ENCODE peak calls at places on chromosomes 4 and X, in nine cellular contexts. One of them, this sample, is unnamed. For H3K4me1 and H3K9me3, the result is how much of the 10 kb centered on the place peaks cover.

GRCh38 chr4:81152839-81153713 is 61.9 kb downstream of the PRKG2 start:
- DNase-seq in tibial artery: no peak
- DNase-seq in left lung: no peak
- DNase-seq in mesenchymal stem cell: no peak
- DNase-seq in spleen: no peak
- DNase-seq in effector memory CD4-positive, alpha-beta T cell: no peak
- DNase-seq in left ventricle myocardium inferior: no peak
- DNase-seq in neuronal stem cell: no peak
- DNase-seq in H9: no peak
- DNase-seq in this sample: no peak

GRCh38 chrX:16112428-16112827 is 10.9 kb upstream of the GRPR start:
- DNase-seq in effector memory CD4-positive, alpha-beta T cell: no peak
- DNase-seq in tibial artery: no peak
- DNase-seq in H9: no peak
- DNase-seq in neuronal stem cell: no peak
- DNase-seq in left ventricle myocardium inferior: no peak
- DNase-seq in mesenchymal stem cell: peak
- DNase-seq in spleen: no peak
- DNase-seq in left lung: no peak
- DNase-seq in this sample: no peak

GRCh38 chr4:110184124-110184790 is 14.2 kb downstream of the ELOVL6 start:
- DNase-seq in left lung: no peak
- DNase-seq in left ventricle myocardium inferior: no peak
- DNase-seq in effector memory CD4-positive, alpha-beta T cell: no peak
- DNase-seq in tibial artery: no peak
- DNase-seq in spleen: no peak
- DNase-seq in mesenchymal stem cell: no peak
- DNase-seq in H9: no peak
- DNase-seq in neuronal stem cell: no peak
- DNase-seq in this sample: no peak

GRCh38 chrX:119382606-119383005 is 16.5 kb upstream of the SLC25A43 start:
- DNase-seq in left ventricle myocardium inferior: no peak
- DNase-seq in neuronal stem cell: no peak
- DNase-seq in tibial artery: no peak
- DNase-seq in H9: no peak
- DNase-seq in spleen: no peak
- DNase-seq in effector memory CD4-positive, alpha-beta T cell: no peak
- DNase-seq in left lung: no peak
- DNase-seq in mesenchymal stem cell: no peak
- DNase-seq in this sample: no peak

GRCh38 chr4:47913328-47913727 is 1.1 kb downstream of the NFXL1 start:
- DNase-seq in neuronal stem cell: no peak
- DNase-seq in spleen: no peak
- DNase-seq in left ventricle myocardium inferior: no peak
- DNase-seq in H9: no peak
- DNase-seq in mesenchymal stem cell: peak
- DNase-seq in tibial artery: no peak
- DNase-seq in effector memory CD4-positive, alpha-beta T cell: no peak
- DNase-seq in left lung: no peak
- DNase-seq in this sample: no peak

GRCh38 chr4:168273838-168274237 is 44.7 kb downstream of the DDX60 start:
- DNase-seq in mesenchymal stem cell: no peak
- DNase-seq in tibial artery: no peak
- DNase-seq in neuronal stem cell: no peak
- DNase-seq in effector memory CD4-positive, alpha-beta T cell: no peak
- DNase-seq in left lung: no peak
- DNase-seq in left ventricle myocardium inferior: no peak
- DNase-seq in spleen: no peak
- DNase-seq in H9: no peak
- DNase-seq in this sample: no peak

GRCh38 chrX:74890676-74891430 is 34.4 kb downstream of the NEXMIF start:
- DNase-seq in H9: no peak
- DNase-seq in tibial artery: no peak
- DNase-seq in neuronal stem cell: no peak
- DNase-seq in left lung: no peak
- DNase-seq in mesenchymal stem cell: no peak
- DNase-seq in effector memory CD4-positive, alpha-beta T cell: no peak
- DNase-seq in spleen: no peak
- DNase-seq in left ventricle myocardium inferior: no peak
- DNase-seq in this sample: no peak

GRCh38 chr4:91118597-91118996 is 991.4 kb downstream of the CCSER1 start:
- DNase-seq in left ventricle myocardium inferior: no peak
- DNase-seq in H9: no peak
- DNase-seq in left lung: no peak
- DNase-seq in mesenchymal stem cell: no peak
- DNase-seq in neuronal stem cell: no peak
- DNase-seq in spleen: no peak
- DNase-seq in tibial artery: no peak
- DNase-seq in effector memory CD4-positive, alpha-beta T cell: no peak
- DNase-seq in this sample: no peak

GRCh38 chr4:87092389-87093141 is 127.9 kb downstream of the KLHL8 start:
- DNase-seq in neuronal stem cell: no peak
- DNase-seq in tibial artery: peak
- DNase-seq in spleen: no peak
- DNase-seq in left ventricle myocardium inferior: peak
- DNase-seq in mesenchymal stem cell: peak
- DNase-seq in effector memory CD4-positive, alpha-beta T cell: no peak
- DNase-seq in left lung: peak
- DNase-seq in H9: no peak
- DNase-seq in this sample: peak

GRCh38 chrX:129655547-129656248 is 942 bp upstream of the APLN start:
- DNase-seq in left ventricle myocardium inferior: no peak
- DNase-seq in mesenchymal stem cell: peak
- DNase-seq in tibial artery: no peak
- DNase-seq in spleen: no peak
- DNase-seq in H9: peak
- DNase-seq in left lung: no peak
- DNase-seq in effector memory CD4-positive, alpha-beta T cell: no peak
- DNase-seq in neuronal stem cell: no peak
- DNase-seq in this sample: peak

GRCh38 chr4:93828830-93829530 is 427 bp downstream of the ATOH1 start:
- DNase-seq in left ventricle myocardium inferior: no peak
- DNase-seq in H9: peak
- DNase-seq in mesenchymal stem cell: no peak
- DNase-seq in left lung: no peak
- DNase-seq in spleen: no peak
- DNase-seq in neuronal stem cell: peak
- DNase-seq in effector memory CD4-positive, alpha-beta T cell: no peak
- DNase-seq in tibial artery: no peak
- DNase-seq in this sample: no peak

GRCh38 chr4:153467154-153467896 is 1.2 kb downstream of the TMEM131L start:
- DNase-seq in neuronal stem cell: no peak
- DNase-seq in mesenchymal stem cell: peak
- DNase-seq in tibial artery: peak
- DNase-seq in spleen: peak
- DNase-seq in left ventricle myocardium inferior: peak
- DNase-seq in H9: peak
- DNase-seq in left lung: peak
- DNase-seq in effector memory CD4-positive, alpha-beta T cell: peak
- DNase-seq in this sample: no peak

GRCh38 chr4:153465583-153465921 is 608 bp upstream of the TMEM131L start:
- DNase-seq in mesenchymal stem cell: peak
- DNase-seq in left lung: peak
- DNase-seq in H9: no peak
- DNase-seq in neuronal stem cell: no peak
- DNase-seq in effector memory CD4-positive, alpha-beta T cell: no peak
- DNase-seq in left ventricle myocardium inferior: peak
- DNase-seq in tibial artery: peak
- DNase-seq in spleen: peak
- DNase-seq in this sample: peak

GRCh38 chr4:153467897-153468262 is 1.7 kb downstream of the TMEM131L start:
- DNase-seq in mesenchymal stem cell: peak
- DNase-seq in left ventricle myocardium inferior: no peak
- DNase-seq in tibial artery: no peak
- DNase-seq in H9: no peak
- DNase-seq in neuronal stem cell: no peak
- DNase-seq in effector memory CD4-positive, alpha-beta T cell: no peak
- DNase-seq in spleen: no peak
- DNase-seq in left lung: no peak
- DNase-seq in this sample: no peak

GRCh38 chr4:153465922-153466636 is at the start of gene TMEM131L:
- DNase-seq in left ventricle myocardium inferior: peak
- DNase-seq in mesenchymal stem cell: peak
- DNase-seq in tibial artery: peak
- DNase-seq in left lung: peak
- DNase-seq in effector memory CD4-positive, alpha-beta T cell: peak
- DNase-seq in spleen: peak
- DNase-seq in neuronal stem cell: peak
- DNase-seq in H9: peak
- DNase-seq in this sample: no peak

DNA sequence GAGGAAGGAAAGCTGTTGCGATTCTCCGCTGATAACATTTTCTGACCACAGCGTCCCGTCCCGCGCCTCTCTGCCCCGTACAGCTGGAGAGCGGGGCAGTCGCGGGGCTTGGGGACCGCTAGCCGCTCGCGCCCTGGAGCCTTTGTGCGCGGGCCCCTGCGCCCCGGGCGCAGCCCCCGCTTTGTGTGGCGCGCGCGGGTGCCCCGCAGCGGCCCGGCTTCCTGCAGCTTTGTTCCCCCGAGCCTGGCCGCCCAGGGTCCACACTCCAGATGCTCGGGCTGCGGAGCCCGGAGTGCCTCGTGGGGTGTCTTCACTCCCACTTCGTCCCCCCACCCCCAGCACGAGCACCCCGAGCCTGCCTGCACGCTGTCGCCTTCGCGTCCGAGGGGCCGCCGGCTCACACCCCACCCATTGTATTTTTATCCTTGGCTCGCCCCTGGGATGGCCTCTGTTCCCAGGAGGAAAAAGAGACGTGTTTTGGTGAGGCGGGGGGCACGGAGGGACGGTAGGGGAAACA is 535 bp downstream of the TMEM131L start:
- DNase-seq in neuronal stem cell: no peak
- DNase-seq in effector memory CD4-positive, alpha-beta T cell: no peak
- DNase-seq in mesenchymal stem cell: no peak
- DNase-seq in tibial artery: no peak
- DNase-seq in H9: no peak
- DNase-seq in left ventricle myocardium inferior: no peak
- DNase-seq in spleen: peak
- DNase-seq in left lung: no peak
- DNase-seq in this sample: peak
- H3K4me1 ChIP-seq in neuronal stem cell: under half
- H3K4me1 ChIP-seq in effector memory CD4-positive, alpha-beta T cell: under half
- H3K4me1 ChIP-seq in mesenchymal stem cell: under half
- H3K4me1 ChIP-seq in tibial artery: under half
- H3K4me1 ChIP-seq in H9: under half
- H3K4me1 ChIP-seq in left ventricle myocardium inferior: half or more
- H3K4me1 ChIP-seq in spleen: under half
- H3K4me1 ChIP-seq in left lung: under half
- H3K4me1 ChIP-seq in this sample: under half

GRCh38 chr4:69849297-69849696 is 10.6 kb downstream of the SULT1E1 start:
- DNase-seq in H9: no peak
- DNase-seq in tibial artery: no peak
- DNase-seq in left ventricle myocardium inferior: no peak
- DNase-seq in mesenchymal stem cell: peak
- DNase-seq in effector memory CD4-positive, alpha-beta T cell: no peak
- DNase-seq in neuronal stem cell: no peak
- DNase-seq in spleen: no peak
- DNase-seq in left lung: no peak
- DNase-seq in this sample: no peak

GRCh38 chr4:69843932-69844331 is 16.0 kb downstream of the SULT1E1 start:
- DNase-seq in spleen: no peak
- DNase-seq in neuronal stem cell: no peak
- DNase-seq in H9: no peak
- DNase-seq in mesenchymal stem cell: no peak
- DNase-seq in left ventricle myocardium inferior: no peak
- DNase-seq in tibial artery: no peak
- DNase-seq in left lung: no peak
- DNase-seq in effector memory CD4-positive, alpha-beta T cell: no peak
- DNase-seq in this sample: no peak

GRCh38 chr4:69848028-69848427 is 11.9 kb downstream of the SULT1E1 start:
- DNase-seq in left ventricle myocardium inferior: no peak
- DNase-seq in H9: no peak
- DNase-seq in tibial artery: no peak
- DNase-seq in mesenchymal stem cell: no peak
- DNase-seq in neuronal stem cell: no peak
- DNase-seq in left lung: no peak
- DNase-seq in spleen: no peak
- DNase-seq in effector memory CD4-positive, alpha-beta T cell: no peak
- DNase-seq in this sample: no peak

GRCh38 chr4:69843301-69843700 is 16.6 kb downstream of the SULT1E1 start:
- DNase-seq in left ventricle myocardium inferior: no peak
- DNase-seq in tibial artery: no peak
- DNase-seq in mesenchymal stem cell: no peak
- DNase-seq in neuronal stem cell: no peak
- DNase-seq in effector memory CD4-positive, alpha-beta T cell: no peak
- DNase-seq in H9: no peak
- DNase-seq in left lung: no peak
- DNase-seq in spleen: no peak
- DNase-seq in this sample: no peak
- H3K27ac ChIP-seq in left ventricle myocardium inferior: no peak
- H3K27ac ChIP-seq in tibial artery: no peak
- H3K27ac ChIP-seq in mesenchymal stem cell: no peak
- H3K27ac ChIP-seq in neuronal stem cell: no peak
- H3K27ac ChIP-seq in effector memory CD4-positive, alpha-beta T cell: no peak
- H3K27ac ChIP-seq in H9: no peak
- H3K27ac ChIP-seq in left lung: no peak
- H3K27ac ChIP-seq in spleen: no peak
- H3K27ac ChIP-seq in this sample: no peak

GRCh38 chr4:19213388-19213787 is 1038.3 kb upstream of the SLIT2 start:
- DNase-seq in H9: no peak
- DNase-seq in left lung: no peak
- DNase-seq in tibial artery: no peak
- DNase-seq in neuronal stem cell: peak
- DNase-seq in effector memory CD4-positive, alpha-beta T cell: no peak
- DNase-seq in mesenchymal stem cell: peak
- DNase-seq in left ventricle myocardium inferior: no peak
- DNase-seq in spleen: no peak
- DNase-seq in this sample: no peak

GRCh38 chr4:19214591-19214990 is 1037.1 kb upstream of the SLIT2 start:
- DNase-seq in neuronal stem cell: no peak
- DNase-seq in mesenchymal stem cell: peak
- DNase-seq in H9: no peak
- DNase-seq in effector memory CD4-positive, alpha-beta T cell: no peak
- DNase-seq in left lung: no peak
- DNase-seq in tibial artery: no peak
- DNase-seq in left ventricle myocardium inferior: no peak
- DNase-seq in spleen: no peak
- DNase-seq in this sample: no peak

GRCh38 chr4:19216495-19216894 is 1035.2 kb upstream of the SLIT2 start:
- DNase-seq in mesenchymal stem cell: no peak
- DNase-seq in left ventricle myocardium inferior: no peak
- DNase-seq in neuronal stem cell: no peak
- DNase-seq in H9: no peak
- DNase-seq in tibial artery: no peak
- DNase-seq in left lung: no peak
- DNase-seq in effector memory CD4-positive, alpha-beta T cell: no peak
- DNase-seq in spleen: no peak
- DNase-seq in this sample: no peak
- H3K9me3 ChIP-seq in mesenchymal stem cell: under half
- H3K9me3 ChIP-seq in left ventricle myocardium inferior: under half
- H3K9me3 ChIP-seq in neuronal stem cell: under half
- H3K9me3 ChIP-seq in H9: under half
- H3K9me3 ChIP-seq in tibial artery: under half
- H3K9me3 ChIP-seq in left lung: under half
- H3K9me3 ChIP-seq in effector memory CD4-positive, alpha-beta T cell: under half
- H3K9me3 ChIP-seq in spleen: under half
- H3K9me3 ChIP-seq in this sample: under half

DNA sequence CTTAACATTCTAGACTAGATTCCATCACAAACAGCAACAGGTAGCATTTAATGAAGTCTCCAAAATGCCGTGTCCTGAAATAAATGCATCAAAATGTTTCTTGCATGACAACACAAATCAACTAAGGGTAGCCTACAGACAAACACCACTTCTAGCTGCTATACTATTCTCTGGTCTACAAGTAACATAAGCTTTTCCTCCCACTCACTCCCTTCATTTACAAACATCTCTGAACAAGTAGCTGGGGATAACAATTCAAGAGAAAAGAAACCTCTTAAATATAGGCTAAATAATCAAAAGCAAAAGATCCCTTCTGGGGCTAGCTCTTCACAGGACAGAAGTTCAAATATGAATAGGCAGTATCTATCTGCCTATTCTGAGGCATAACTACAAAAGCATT is 20.7 kb downstream of the PPP3CA start:
- DNase-seq in effector memory CD4-positive, alpha-beta T cell: no peak
- DNase-seq in left lung: no peak
- DNase-seq in tibial artery: no peak
- DNase-seq in left ventricle myocardium inferior: no peak
- DNase-seq in H9: no peak
- DNase-seq in neuronal stem cell: no peak
- DNase-seq in mesenchymal stem cell: no peak
- DNase-seq in spleen: no peak
- DNase-seq in this sample: no peak
- H3K4me1 ChIP-seq in effector memory CD4-positive, alpha-beta T cell: under half
- H3K4me1 ChIP-seq in left lung: under half
- H3K4me1 ChIP-seq in tibial artery: under half
- H3K4me1 ChIP-seq in left ventricle myocardium inferior: under half
- H3K4me1 ChIP-seq in H9: under half
- H3K4me1 ChIP-seq in neuronal stem cell: under half
- H3K4me1 ChIP-seq in mesenchymal stem cell: under half
- H3K4me1 ChIP-seq in spleen: under half
- H3K4me1 ChIP-seq in this sample: under half